ENCODE peak calls at places on chromosomes 1 and 21, in nine cellular contexts. One of them, this sample, is unnamed.

GRCh38 chr1:180188103-180188506 is 33.4 kb downstream of the QSOX1 start:
- DNase-seq in upper lobe of left lung: no peak
- DNase-seq in body of pancreas: peak; percentile 53
- DNase-seq in astrocyte: peak; percentile 22
- DNase-seq in neuronal stem cell: peak; percentile 45
- DNase-seq in testis: peak; percentile 60
- DNase-seq in left lung: no peak
- DNase-seq in lower lobe of right lung: no peak
- DNase-seq in hepatocyte: peak; percentile 83
- DNase-seq in this sample: no peak

GRCh38 chr1:107936498-107937481 is 28.2 kb downstream of the VAV3 start:
- DNase-seq in body of pancreas: peak; percentile 45
- DNase-seq in astrocyte: peak; percentile 95
- DNase-seq in testis: no peak
- DNase-seq in hepatocyte: peak; percentile 19
- DNase-seq in upper lobe of left lung: peak; percentile 64
- DNase-seq in neuronal stem cell: peak; percentile 14
- DNase-seq in left lung: no peak
- DNase-seq in lower lobe of right lung: no peak
- DNase-seq in this sample: no peak

GRCh38 chr21:20424943-20425342 is 573.3 kb upstream of the NCAM2 start:
- DNase-seq in body of pancreas: no peak
- DNase-seq in left lung: no peak
- DNase-seq in lower lobe of right lung: no peak
- DNase-seq in hepatocyte: no peak
- DNase-seq in testis: no peak
- DNase-seq in neuronal stem cell: no peak
- DNase-seq in upper lobe of left lung: no peak
- DNase-seq in astrocyte: no peak
- DNase-seq in this sample: no peak

GRCh38 chr1:27658951-27659496 is 13.0 kb downstream of the IFI6 start:
- DNase-seq in neuronal stem cell: no peak
- DNase-seq in left lung: peak; percentile 53
- DNase-seq in hepatocyte: peak; percentile 43
- DNase-seq in upper lobe of left lung: no peak
- DNase-seq in astrocyte: peak; percentile 59
- DNase-seq in lower lobe of right lung: no peak
- DNase-seq in body of pancreas: peak; percentile 30
- DNase-seq in testis: peak; percentile 39
- DNase-seq in this sample: peak; percentile 80

GRCh38 chr1:16727190-16728111 is 12.9 kb upstream of the RNU1-4 start:
- DNase-seq in neuronal stem cell: no peak
- DNase-seq in testis: peak; percentile 51
- DNase-seq in upper lobe of left lung: peak; percentile 40
- DNase-seq in body of pancreas: peak; percentile 18
- DNase-seq in left lung: peak; percentile 89
- DNase-seq in hepatocyte: peak; percentile 21
- DNase-seq in astrocyte: peak; percentile 52
- DNase-seq in lower lobe of right lung: no peak
- DNase-seq in this sample: peak; percentile 88

GRCh38 chr1:203189951-203190352 is 3.4 kb upstream of the CHI3L1 start:
- DNase-seq in neuronal stem cell: no peak
- DNase-seq in body of pancreas: no peak
- DNase-seq in lower lobe of right lung: no peak
- DNase-seq in astrocyte: no peak
- DNase-seq in upper lobe of left lung: no peak
- DNase-seq in testis: no peak
- DNase-seq in hepatocyte: no peak
- DNase-seq in left lung: no peak
- DNase-seq in this sample: no peak

GRCh38 chr21:46118305-46118870 is 20.5 kb downstream of the COL6A2 start:
- DNase-seq in left lung: peak; percentile 65
- DNase-seq in astrocyte: no peak
- DNase-seq in hepatocyte: no peak
- DNase-seq in neuronal stem cell: no peak
- DNase-seq in lower lobe of right lung: peak; percentile 32
- DNase-seq in body of pancreas: no peak
- DNase-seq in testis: peak; percentile 12
- DNase-seq in upper lobe of left lung: peak; percentile 12
- DNase-seq in this sample: peak; percentile 72

GRCh38 chr1:162161921-162162550 is 92.5 kb downstream of the NOS1AP start:
- DNase-seq in upper lobe of left lung: no peak
- DNase-seq in astrocyte: peak; percentile 38
- DNase-seq in hepatocyte: no peak
- DNase-seq in left lung: no peak
- DNase-seq in lower lobe of right lung: no peak
- DNase-seq in neuronal stem cell: no peak
- DNase-seq in testis: no peak
- DNase-seq in body of pancreas: no peak
- DNase-seq in this sample: no peak

GRCh38 chr1:164764333-164764732 is 205.3 kb downstream of the PBX1 start:
- DNase-seq in astrocyte: peak; percentile 49
- DNase-seq in neuronal stem cell: no peak
- DNase-seq in body of pancreas: no peak
- DNase-seq in upper lobe of left lung: no peak
- DNase-seq in testis: no peak
- DNase-seq in left lung: no peak
- DNase-seq in lower lobe of right lung: no peak
- DNase-seq in hepatocyte: no peak
- DNase-seq in this sample: no peak

GRCh38 chr1:203871114-203871875 is 9.9 kb downstream of the SNRPE start:
- DNase-seq in body of pancreas: peak; percentile 57
- DNase-seq in testis: peak; percentile 71
- DNase-seq in upper lobe of left lung: no peak
- DNase-seq in astrocyte: peak; percentile 51
- DNase-seq in left lung: no peak
- DNase-seq in hepatocyte: peak; percentile 81
- DNase-seq in neuronal stem cell: peak; percentile 64
- DNase-seq in lower lobe of right lung: no peak
- DNase-seq in this sample: no peak

GRCh38 chr1:151716405-151716762 is 219 bp downstream of the CELF3 start:
- DNase-seq in hepatocyte: no peak
- DNase-seq in body of pancreas: no peak
- DNase-seq in upper lobe of left lung: no peak
- DNase-seq in neuronal stem cell: no peak
- DNase-seq in lower lobe of right lung: no peak
- DNase-seq in testis: no peak
- DNase-seq in left lung: no peak
- DNase-seq in astrocyte: no peak
- DNase-seq in this sample: no peak

GRCh38 chr1:20233394-20233793 is 47.1 kb upstream of the PLA2G2C start:
- DNase-seq in astrocyte: no peak
- DNase-seq in body of pancreas: no peak
- DNase-seq in left lung: no peak
- DNase-seq in hepatocyte: no peak
- DNase-seq in upper lobe of left lung: no peak
- DNase-seq in testis: no peak
- DNase-seq in lower lobe of right lung: no peak
- DNase-seq in neuronal stem cell: no peak
- DNase-seq in this sample: no peak

GRCh38 chr1:164560076-164560475 is 1.1 kb downstream of the PBX1 start:
- DNase-seq in upper lobe of left lung: no peak
- DNase-seq in lower lobe of right lung: no peak
- DNase-seq in body of pancreas: peak; percentile 4
- DNase-seq in astrocyte: peak; percentile 27
- DNase-seq in hepatocyte: no peak
- DNase-seq in left lung: no peak
- DNase-seq in neuronal stem cell: no peak
- DNase-seq in testis: no peak
- DNase-seq in this sample: no peak

GRCh38 chr1:185654199-185654951 is 79.8 kb upstream of the HMCN1 start:
- DNase-seq in lower lobe of right lung: no peak
- DNase-seq in neuronal stem cell: no peak
- DNase-seq in astrocyte: peak; percentile 35
- DNase-seq in hepatocyte: peak; percentile 43
- DNase-seq in upper lobe of left lung: no peak
- DNase-seq in left lung: no peak
- DNase-seq in body of pancreas: no peak
- DNase-seq in testis: no peak
- DNase-seq in this sample: no peak

GRCh38 chr1:50147451-50147850 is 38.7 kb downstream of the ELAVL4 start:
- DNase-seq in upper lobe of left lung: no peak
- DNase-seq in body of pancreas: no peak
- DNase-seq in left lung: no peak
- DNase-seq in astrocyte: no peak
- DNase-seq in testis: no peak
- DNase-seq in hepatocyte: no peak
- DNase-seq in neuronal stem cell: no peak
- DNase-seq in lower lobe of right lung: no peak
- DNase-seq in this sample: no peak

DNA sequence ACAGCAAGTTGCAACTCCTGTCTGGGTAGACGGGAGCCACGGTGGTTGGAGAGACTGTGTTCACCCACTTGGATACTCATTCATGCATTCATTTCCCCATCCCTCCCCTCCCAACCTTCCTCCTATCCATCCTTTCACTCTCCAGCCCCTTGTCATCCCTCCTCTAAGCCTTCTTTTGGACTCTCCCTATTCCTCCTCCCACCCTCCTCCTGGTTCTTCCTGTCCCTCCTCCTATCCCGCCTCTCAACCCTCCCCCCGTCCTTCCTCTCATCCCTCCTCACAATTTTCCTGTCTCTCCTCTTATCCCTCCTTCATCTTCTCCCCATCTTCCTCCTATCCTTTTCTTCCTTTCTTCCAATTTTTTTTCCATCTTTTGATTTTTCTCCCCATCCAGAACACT is 137.8 kb upstream of the RUNX3 start:
- DNase-seq in upper lobe of left lung: no peak
- DNase-seq in left lung: no peak
- DNase-seq in body of pancreas: no peak
- DNase-seq in neuronal stem cell: no peak
- DNase-seq in testis: no peak
- DNase-seq in astrocyte: no peak
- DNase-seq in hepatocyte: no peak
- DNase-seq in lower lobe of right lung: peak; percentile 30
- DNase-seq in this sample: no peak
- H3K4me3 ChIP-seq in upper lobe of left lung: no peak overlapping the region
- H3K4me3 ChIP-seq in left lung: no peak overlapping the region
- H3K4me3 ChIP-seq in body of pancreas: no peak overlapping the region
- H3K4me3 ChIP-seq in neuronal stem cell: no peak overlapping the region
- H3K4me3 ChIP-seq in testis: no peak overlapping the region
- H3K4me3 ChIP-seq in astrocyte: no peak overlapping the region
- H3K4me3 ChIP-seq in hepatocyte: no peak overlapping the region
- H3K4me3 ChIP-seq in lower lobe of right lung: no peak overlapping the region
- H3K4me3 ChIP-seq in this sample: no peak overlapping the region

DNA sequence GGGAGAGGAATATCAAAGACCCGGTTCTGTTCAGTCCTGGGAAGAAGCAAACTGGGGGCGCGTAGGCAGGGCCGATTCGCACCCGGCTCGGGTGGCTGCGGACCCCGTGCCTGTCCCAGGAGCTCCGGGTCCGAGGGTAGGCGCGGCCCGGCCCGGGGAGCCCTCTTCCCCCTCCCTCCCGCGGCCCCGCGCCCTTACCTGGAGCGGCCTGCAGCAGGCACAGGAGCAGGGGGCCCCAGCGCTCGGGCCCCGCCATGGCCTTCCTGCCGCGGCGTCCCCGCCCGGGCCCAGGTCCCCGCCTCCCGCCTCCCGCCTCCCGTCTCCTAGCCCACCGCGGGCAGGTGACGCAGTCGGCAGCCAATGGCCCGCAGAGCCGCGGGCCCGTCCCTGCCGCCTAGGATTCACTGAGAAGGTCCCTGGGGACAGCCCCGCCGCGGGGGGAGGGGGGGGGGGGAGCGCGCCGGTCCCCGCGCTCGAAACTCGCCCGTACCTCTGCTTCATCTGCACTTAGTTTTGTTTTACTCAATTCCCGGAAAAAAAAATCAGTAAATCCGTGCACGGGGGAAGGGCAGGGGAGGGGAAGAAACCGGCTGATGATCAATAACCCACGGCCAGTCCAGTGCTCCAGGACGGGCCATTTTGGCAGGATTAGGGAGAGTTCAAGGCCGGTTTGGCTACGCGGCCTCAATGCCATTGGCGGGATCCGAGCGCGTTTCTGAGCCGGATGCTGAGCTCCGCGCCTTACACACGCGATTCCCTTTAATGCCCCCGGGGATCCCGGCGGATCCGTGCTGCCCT is at the start of gene IFNLR1:
- DNase-seq in hepatocyte: peak; percentile 89
- DNase-seq in body of pancreas: peak; percentile 85
- DNase-seq in testis: peak; percentile 56
- DNase-seq in lower lobe of right lung: peak; percentile 83
- DNase-seq in astrocyte: no peak
- DNase-seq in neuronal stem cell: no peak
- DNase-seq in left lung: peak; percentile 89
- DNase-seq in upper lobe of left lung: peak; percentile 91
- DNase-seq in this sample: peak; percentile 63
- H3K4me1 ChIP-seq in hepatocyte: no peaks in the 10 kb centered on the region
- H3K4me1 ChIP-seq in body of pancreas: peaks cover 17% of the 10 kb centered on the region
- H3K4me1 ChIP-seq in testis: no peaks in the 10 kb centered on the region
- H3K4me1 ChIP-seq in lower lobe of right lung: peaks cover 33% of the 10 kb centered on the region
- H3K4me1 ChIP-seq in astrocyte: no peaks in the 10 kb centered on the region
- H3K4me1 ChIP-seq in neuronal stem cell: no peaks in the 10 kb centered on the region
- H3K4me1 ChIP-seq in left lung: peaks cover 54% of the 10 kb centered on the region
- H3K4me1 ChIP-seq in upper lobe of left lung: peaks cover 35% of the 10 kb centered on the region
- H3K4me1 ChIP-seq in this sample: no peaks in the 10 kb centered on the region

GRCh38 chr1:25858906-25859789 is at the start of gene AUNIP:
- DNase-seq in body of pancreas: peak; percentile 88
- DNase-seq in left lung: peak; percentile 98
- DNase-seq in hepatocyte: peak; percentile 96
- DNase-seq in testis: peak; percentile 91
- DNase-seq in lower lobe of right lung: peak; percentile 93
- DNase-seq in upper lobe of left lung: peak; percentile 87
- DNase-seq in astrocyte: peak; percentile 71
- DNase-seq in neuronal stem cell: peak; percentile 82
- DNase-seq in this sample: peak; percentile 93
- H3K27ac ChIP-seq in body of pancreas: peak within 1 kb of the TSS; percentile 86
- H3K27ac ChIP-seq in left lung: peak within 1 kb of the TSS; percentile 92
- H3K27ac ChIP-seq in hepatocyte: peak within 1 kb of the TSS; percentile 94
- H3K27ac ChIP-seq in testis: peak within 1 kb of the TSS; percentile 82
- H3K27ac ChIP-seq in lower lobe of right lung: peak within 1 kb of the TSS; percentile 70
- H3K27ac ChIP-seq in upper lobe of left lung: peak within 1 kb of the TSS; percentile 68
- H3K27ac ChIP-seq in astrocyte: peak within 1 kb of the TSS; percentile 64
- H3K27ac ChIP-seq in neuronal stem cell: no peak within 1 kb of the TSS
- H3K27ac ChIP-seq in this sample: no peak within 1 kb of the TSS

GRCh38 chr1:24111264-24111997 is 504 bp downstream of the MYOM3 start:
- DNase-seq in body of pancreas: no peak
- DNase-seq in left lung: no peak
- DNase-seq in testis: peak; percentile 47
- DNase-seq in hepatocyte: no peak
- DNase-seq in neuronal stem cell: no peak
- DNase-seq in upper lobe of left lung: no peak
- DNase-seq in lower lobe of right lung: peak; percentile 46
- DNase-seq in astrocyte: no peak
- DNase-seq in this sample: peak; percentile 88

GRCh38 chr1:24111998-24112380 is at the start of gene MYOM3:
- DNase-seq in astrocyte: no peak
- DNase-seq in lower lobe of right lung: no peak
- DNase-seq in testis: no peak
- DNase-seq in body of pancreas: no peak
- DNase-seq in hepatocyte: no peak
- DNase-seq in neuronal stem cell: no peak
- DNase-seq in left lung: no peak
- DNase-seq in upper lobe of left lung: no peak
- DNase-seq in this sample: peak; percentile 52

GRCh38 chr1:24110642-24111263 is 1.2 kb downstream of the MYOM3 start:
- DNase-seq in astrocyte: no peak
- DNase-seq in testis: peak; percentile 63
- DNase-seq in neuronal stem cell: no peak
- DNase-seq in left lung: no peak
- DNase-seq in upper lobe of left lung: no peak
- DNase-seq in hepatocyte: no peak
- DNase-seq in body of pancreas: no peak
- DNase-seq in lower lobe of right lung: peak; percentile 41
- DNase-seq in this sample: peak; percentile 64

GRCh38 chr1:24114753-24115152 is 2.8 kb upstream of the MYOM3 start:
- DNase-seq in left lung: no peak
- DNase-seq in neuronal stem cell: no peak
- DNase-seq in upper lobe of left lung: no peak
- DNase-seq in testis: no peak
- DNase-seq in lower lobe of right lung: no peak
- DNase-seq in body of pancreas: no peak
- DNase-seq in astrocyte: no peak
- DNase-seq in hepatocyte: no peak
- DNase-seq in this sample: no peak

GRCh38 chr1:24112381-24113169 is 640 bp upstream of the MYOM3 start:
- DNase-seq in body of pancreas: peak; percentile 79
- DNase-seq in left lung: no peak
- DNase-seq in astrocyte: peak; percentile 82
- DNase-seq in upper lobe of left lung: peak; percentile 81
- DNase-seq in hepatocyte: peak; percentile 88
- DNase-seq in neuronal stem cell: no peak
- DNase-seq in testis: peak; percentile 92
- DNase-seq in lower lobe of right lung: peak; percentile 83
- DNase-seq in this sample: peak; percentile 87
- H3K4me3 ChIP-seq in body of pancreas: no peak overlapping the region
- H3K4me3 ChIP-seq in left lung: no peak overlapping the region
- H3K4me3 ChIP-seq in astrocyte: peak overlapping the region; percentile 49
- H3K4me3 ChIP-seq in upper lobe of left lung: peak overlapping the region; percentile 14
- H3K4me3 ChIP-seq in hepatocyte: no peak overlapping the region
- H3K4me3 ChIP-seq in neuronal stem cell: no peak overlapping the region
- H3K4me3 ChIP-seq in testis: no peak overlapping the region
- H3K4me3 ChIP-seq in lower lobe of right lung: peak overlapping the region; percentile 11
- H3K4me3 ChIP-seq in this sample: no peak overlapping the region

This sample was measured in aorta.